ENCODE peak calls at places on chromosomes 7 and 10, in five cellular contexts. One of them, this sample, is unnamed. For H3K36me3, the result is how much of the 10 kb centered on the place peaks cover.

GRCh38 chr7:130996841-130997231 is 262.8 kb upstream of the KLF14 start:
- DNase-seq in thoracic aorta: no peak
- DNase-seq in gastrocnemius medialis: no peak
- DNase-seq in neuronal stem cell: no peak
- DNase-seq in lower lobe of right lung: peak
- DNase-seq in this sample: no peak

GRCh38 chr10:96306516-96306915 is 2.3 kb downstream of the DNTT start:
- DNase-seq in neuronal stem cell: no peak
- DNase-seq in lower lobe of right lung: peak
- DNase-seq in gastrocnemius medialis: peak
- DNase-seq in thoracic aorta: no peak
- DNase-seq in this sample: no peak

GRCh38 chr10:50471583-50471975 is 152.2 kb downstream of the SGMS1 start:
- DNase-seq in neuronal stem cell: no peak
- DNase-seq in gastrocnemius medialis: no peak
- DNase-seq in thoracic aorta: no peak
- DNase-seq in lower lobe of right lung: no peak
- DNase-seq in this sample: no peak

GRCh38 chr7:101608772-101609713 is 20.1 kb downstream of the MYL10 start:
- DNase-seq in neuronal stem cell: no peak
- DNase-seq in gastrocnemius medialis: no peak
- DNase-seq in lower lobe of right lung: peak
- DNase-seq in thoracic aorta: no peak
- DNase-seq in this sample: no peak

GRCh38 chr7:2717293-2717904 is 29.4 kb downstream of the AMZ1 start:
- DNase-seq in lower lobe of right lung: peak
- DNase-seq in neuronal stem cell: no peak
- DNase-seq in gastrocnemius medialis: peak
- DNase-seq in thoracic aorta: no peak
- DNase-seq in this sample: no peak

GRCh38 chr10:35503548-35503947 is 101.6 kb upstream of the GJD4 start:
- DNase-seq in neuronal stem cell: no peak
- DNase-seq in thoracic aorta: no peak
- DNase-seq in gastrocnemius medialis: no peak
- DNase-seq in lower lobe of right lung: no peak
- DNase-seq in this sample: no peak

GRCh38 chr10:65358565-65358964 is 1567.3 kb upstream of the LRRTM3 start:
- DNase-seq in gastrocnemius medialis: no peak
- DNase-seq in neuronal stem cell: no peak
- DNase-seq in lower lobe of right lung: no peak
- DNase-seq in thoracic aorta: no peak
- DNase-seq in this sample: peak

GRCh38 chr10:88886557-88886956 is 6.5 kb downstream of the STAMBPL1 start:
- DNase-seq in gastrocnemius medialis: no peak
- DNase-seq in thoracic aorta: no peak
- DNase-seq in neuronal stem cell: no peak
- DNase-seq in lower lobe of right lung: no peak
- DNase-seq in this sample: no peak

GRCh38 chr10:29725133-29725720 is 90.5 kb upstream of the SVIL start:
- DNase-seq in thoracic aorta: no peak
- DNase-seq in gastrocnemius medialis: no peak
- DNase-seq in lower lobe of right lung: no peak
- DNase-seq in neuronal stem cell: no peak
- DNase-seq in this sample: no peak

GRCh38 chr10:86450806-86451603 is 70.6 kb downstream of the WAPL start:
- DNase-seq in neuronal stem cell: no peak
- DNase-seq in lower lobe of right lung: no peak
- DNase-seq in gastrocnemius medialis: no peak
- DNase-seq in thoracic aorta: no peak
- DNase-seq in this sample: no peak

GRCh38 chr7:144390481-144390880 is 13.0 kb downstream of the NOBOX start:
- DNase-seq in gastrocnemius medialis: no peak
- DNase-seq in lower lobe of right lung: no peak
- DNase-seq in thoracic aorta: no peak
- DNase-seq in neuronal stem cell: no peak
- DNase-seq in this sample: no peak

GRCh38 chr10:58515296-58515956 is 2.8 kb downstream of the BICC1 start:
- DNase-seq in thoracic aorta: no peak
- DNase-seq in lower lobe of right lung: no peak
- DNase-seq in neuronal stem cell: no peak
- DNase-seq in gastrocnemius medialis: no peak
- DNase-seq in this sample: no peak

GRCh38 chr7:30648744-30649540 is 33.3 kb downstream of the CRHR2 start:
- DNase-seq in neuronal stem cell: no peak
- DNase-seq in thoracic aorta: no peak
- DNase-seq in lower lobe of right lung: no peak
- DNase-seq in gastrocnemius medialis: no peak
- DNase-seq in this sample: no peak

GRCh38 chr7:76302299-76303056 is at the start of gene HSPB1:
- DNase-seq in neuronal stem cell: peak
- DNase-seq in lower lobe of right lung: peak
- DNase-seq in gastrocnemius medialis: peak
- DNase-seq in thoracic aorta: peak
- DNase-seq in this sample: no peak

GRCh38 chr10:88181902-88182671 is 318.7 kb downstream of the PTEN start:
- DNase-seq in gastrocnemius medialis: no peak
- DNase-seq in neuronal stem cell: no peak
- DNase-seq in lower lobe of right lung: no peak
- DNase-seq in thoracic aorta: no peak
- DNase-seq in this sample: no peak

GRCh38 chr10:30862486-30862885 is 169.2 kb downstream of the ZNF438 start:
- DNase-seq in lower lobe of right lung: no peak
- DNase-seq in gastrocnemius medialis: no peak
- DNase-seq in neuronal stem cell: no peak
- DNase-seq in thoracic aorta: no peak
- DNase-seq in this sample: no peak

GRCh38 chr7:102992820-102993531 is 80.2 kb downstream of the LRRC17 start:
- DNase-seq in gastrocnemius medialis: no peak
- DNase-seq in thoracic aorta: no peak
- DNase-seq in lower lobe of right lung: no peak
- DNase-seq in neuronal stem cell: no peak
- DNase-seq in this sample: no peak

GRCh38 chr7:98399462-98399861 is 1.4 kb downstream of the BAIAP2L1 start:
- DNase-seq in neuronal stem cell: no peak
- DNase-seq in thoracic aorta: no peak
- DNase-seq in lower lobe of right lung: no peak
- DNase-seq in gastrocnemius medialis: no peak
- DNase-seq in this sample: no peak

GRCh38 chr7:27170936-27171635 is 3.0 kb downstream of the HOXA10 start:
- DNase-seq in neuronal stem cell: no peak
- DNase-seq in lower lobe of right lung: no peak
- DNase-seq in gastrocnemius medialis: peak
- DNase-seq in thoracic aorta: no peak
- DNase-seq in this sample: no peak

GRCh38 chr10:132452216-132452650 is 55.2 kb downstream of the PWWP2B start:
- DNase-seq in lower lobe of right lung: peak
- DNase-seq in thoracic aorta: no peak
- DNase-seq in neuronal stem cell: no peak
- DNase-seq in gastrocnemius medialis: no peak
- DNase-seq in this sample: no peak

GRCh38 chr7:104207731-104208420 is at the start of gene ORC5:
- DNase-seq in neuronal stem cell: peak
- DNase-seq in gastrocnemius medialis: peak
- DNase-seq in thoracic aorta: peak
- DNase-seq in lower lobe of right lung: peak
- DNase-seq in this sample: peak

GRCh38 chr10:127344346-127344745 is 148.0 kb upstream of the INSYN2A start:
- DNase-seq in lower lobe of right lung: no peak
- DNase-seq in neuronal stem cell: no peak
- DNase-seq in gastrocnemius medialis: no peak
- DNase-seq in thoracic aorta: no peak
- DNase-seq in this sample: no peak

GRCh38 chr10:74178042-74178791 is 27.2 kb downstream of the ADK start:
- DNase-seq in thoracic aorta: no peak
- DNase-seq in neuronal stem cell: no peak
- DNase-seq in gastrocnemius medialis: no peak
- DNase-seq in lower lobe of right lung: no peak
- DNase-seq in this sample: no peak

GRCh38 chr10:71044720-71045119 is 156.4 kb upstream of the PCBD1 start:
- DNase-seq in neuronal stem cell: no peak
- DNase-seq in thoracic aorta: no peak
- DNase-seq in gastrocnemius medialis: no peak
- DNase-seq in lower lobe of right lung: no peak
- DNase-seq in this sample: no peak

GRCh38 chr7:2738766-2739549 is 51.0 kb downstream of the AMZ1 start:
- DNase-seq in gastrocnemius medialis: peak
- DNase-seq in thoracic aorta: no peak
- DNase-seq in lower lobe of right lung: no peak
- DNase-seq in neuronal stem cell: no peak
- DNase-seq in this sample: no peak

GRCh38 chr10:122116331-122116730 is 127.4 kb downstream of the TACC2 start:
- DNase-seq in gastrocnemius medialis: peak
- DNase-seq in thoracic aorta: no peak
- DNase-seq in neuronal stem cell: no peak
- DNase-seq in lower lobe of right lung: no peak
- DNase-seq in this sample: no peak

GRCh38 chr7:72098812-72099211 is 313.3 kb downstream of the CALN1 start:
- DNase-seq in gastrocnemius medialis: no peak
- DNase-seq in neuronal stem cell: no peak
- DNase-seq in thoracic aorta: no peak
- DNase-seq in lower lobe of right lung: no peak
- DNase-seq in this sample: no peak

GRCh38 chr7:78063758-78064157 is 265.2 kb downstream of the PHTF2 start:
- DNase-seq in neuronal stem cell: no peak
- DNase-seq in gastrocnemius medialis: no peak
- DNase-seq in lower lobe of right lung: no peak
- DNase-seq in thoracic aorta: no peak
- DNase-seq in this sample: no peak

GRCh38 chr10:22170582-22170981 is 47.2 kb downstream of the EBLN1 start:
- DNase-seq in neuronal stem cell: no peak
- DNase-seq in thoracic aorta: no peak
- DNase-seq in lower lobe of right lung: no peak
- DNase-seq in gastrocnemius medialis: no peak
- DNase-seq in this sample: no peak
- H3K36me3 ChIP-seq in neuronal stem cell: under half
- H3K36me3 ChIP-seq in thoracic aorta: under half
- H3K36me3 ChIP-seq in lower lobe of right lung: under half
- H3K36me3 ChIP-seq in gastrocnemius medialis: under half
- H3K36me3 ChIP-seq in this sample: under half

GRCh38 chr7:73967832-73968295 is 60.1 kb upstream of the ELN start:
- DNase-seq in neuronal stem cell: no peak
- DNase-seq in thoracic aorta: no peak
- DNase-seq in gastrocnemius medialis: no peak
- DNase-seq in lower lobe of right lung: no peak
- DNase-seq in this sample: no peak
- H3K27ac ChIP-seq in neuronal stem cell: no peak
- H3K27ac ChIP-seq in thoracic aorta: peak
- H3K27ac ChIP-seq in gastrocnemius medialis: no peak
- H3K27ac ChIP-seq in lower lobe of right lung: no peak
- H3K27ac ChIP-seq in this sample: no peak

GRCh38 chr10:129968937-129969527 is 5.0 kb upstream of the EBF3 start:
- DNase-seq in lower lobe of right lung: peak
- DNase-seq in gastrocnemius medialis: no peak
- DNase-seq in neuronal stem cell: peak
- DNase-seq in thoracic aorta: no peak
- DNase-seq in this sample: no peak
- H3K4me3 ChIP-seq in lower lobe of right lung: no peak
- H3K4me3 ChIP-seq in gastrocnemius medialis: peak
- H3K4me3 ChIP-seq in neuronal stem cell: no peak
- H3K4me3 ChIP-seq in thoracic aorta: peak
- H3K4me3 ChIP-seq in this sample: no peak

GRCh38 chr7:157949711-157950110 is 612.9 kb downstream of the DNAJB6 start:
- DNase-seq in lower lobe of right lung: no peak
- DNase-seq in gastrocnemius medialis: no peak
- DNase-seq in neuronal stem cell: no peak
- DNase-seq in thoracic aorta: no peak
- DNase-seq in this sample: no peak
- H3K36me3 ChIP-seq in lower lobe of right lung: under half
- H3K36me3 ChIP-seq in gastrocnemius medialis: under half
- H3K36me3 ChIP-seq in neuronal stem cell: under half
- H3K36me3 ChIP-seq in thoracic aorta: under half
- H3K36me3 ChIP-seq in this sample: under half

DNA sequence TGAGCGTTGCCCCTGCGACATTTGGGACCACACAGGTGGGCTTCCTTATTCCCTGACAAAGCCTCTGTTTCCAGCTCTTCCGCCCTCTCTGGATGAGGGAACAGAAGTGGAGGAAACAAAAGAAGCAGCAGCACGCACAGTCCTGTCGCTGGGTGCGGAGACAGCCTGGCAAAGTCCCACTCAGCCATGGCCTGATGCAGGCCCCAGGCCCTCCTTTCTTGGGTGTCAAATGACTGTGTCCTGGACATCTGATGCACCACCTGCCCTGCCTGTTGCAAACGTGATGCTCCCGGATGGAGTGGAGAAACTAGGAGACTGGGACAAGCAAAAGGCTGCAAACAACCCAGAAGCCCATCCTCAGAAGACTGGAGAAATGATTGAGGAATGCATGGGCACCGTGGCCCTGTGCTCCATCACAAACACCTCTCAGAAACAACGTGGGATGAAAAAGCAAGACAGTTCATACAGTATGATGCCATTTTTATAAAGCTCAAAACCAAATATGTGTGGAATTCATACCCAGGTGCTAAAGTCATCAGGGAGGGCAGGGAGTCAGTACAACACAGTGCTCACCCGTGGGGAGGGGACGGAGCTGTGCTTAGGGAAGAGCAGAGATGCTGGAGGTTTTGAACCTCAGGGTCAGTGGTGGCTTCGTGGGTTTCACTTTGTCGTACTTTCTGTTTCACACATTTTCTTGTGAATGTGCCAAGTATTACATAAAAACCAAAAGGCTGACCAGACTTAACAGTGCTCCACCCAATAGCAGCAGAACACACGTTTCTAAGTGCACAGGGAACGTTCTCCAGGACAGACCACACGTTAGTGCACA is 20.9 kb downstream of the ZMIZ2 start:
- DNase-seq in thoracic aorta: no peak
- DNase-seq in lower lobe of right lung: no peak
- DNase-seq in neuronal stem cell: no peak
- DNase-seq in gastrocnemius medialis: peak
- DNase-seq in this sample: no peak
- H3K27ac ChIP-seq in thoracic aorta: peak
- H3K27ac ChIP-seq in lower lobe of right lung: peak
- H3K27ac ChIP-seq in neuronal stem cell: peak
- H3K27ac ChIP-seq in gastrocnemius medialis: peak
- H3K27ac ChIP-seq in this sample: no peak

DNA sequence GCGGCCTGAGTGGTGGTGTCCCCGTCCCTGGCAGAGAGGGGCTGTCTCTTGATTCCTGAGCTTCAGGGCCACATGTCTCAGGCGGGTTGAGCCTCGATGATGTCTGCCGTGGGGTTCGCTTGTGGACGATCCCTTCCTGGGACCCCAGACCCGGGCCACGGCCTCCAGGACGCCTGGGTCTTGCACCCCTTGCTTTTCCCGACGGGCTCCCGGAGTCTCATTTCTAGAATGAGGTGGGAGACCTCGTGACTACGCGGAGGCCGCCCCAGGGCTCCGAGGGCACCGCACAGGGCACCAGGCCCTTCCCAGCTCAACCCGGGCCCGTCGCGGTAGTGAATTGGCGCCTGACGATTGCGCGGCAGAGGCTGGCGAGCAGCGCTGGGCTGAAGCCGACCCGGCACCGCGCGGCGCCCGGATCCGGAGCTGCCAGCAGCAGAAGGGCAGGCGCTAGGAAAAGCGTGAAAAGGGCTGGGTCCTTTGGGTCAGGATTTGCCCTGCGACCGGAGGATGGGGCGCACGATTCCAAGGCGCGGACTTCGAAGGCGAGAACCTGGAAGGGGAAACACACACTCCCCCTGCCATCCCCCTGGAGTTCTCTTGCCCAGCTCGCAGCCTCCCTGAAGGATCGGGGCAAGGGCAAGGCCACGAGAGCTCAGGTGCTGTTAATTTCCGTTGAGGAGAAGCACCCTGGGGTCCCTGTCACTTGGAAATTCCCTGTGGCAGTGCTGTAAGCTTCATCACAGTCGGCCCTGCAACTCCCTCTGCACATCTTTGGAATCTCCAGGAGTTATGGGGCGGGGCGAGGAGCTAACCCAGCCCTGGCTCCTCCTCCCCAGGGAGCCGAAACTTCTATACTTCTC is 15.5 kb downstream of the TLX1 start:
- DNase-seq in neuronal stem cell: no peak
- DNase-seq in lower lobe of right lung: no peak
- DNase-seq in gastrocnemius medialis: no peak
- DNase-seq in thoracic aorta: no peak
- DNase-seq in this sample: no peak
- H3K4me3 ChIP-seq in neuronal stem cell: no peak
- H3K4me3 ChIP-seq in lower lobe of right lung: no peak
- H3K4me3 ChIP-seq in gastrocnemius medialis: no peak
- H3K4me3 ChIP-seq in thoracic aorta: peak
- H3K4me3 ChIP-seq in this sample: no peak

This sample was measured in iPS DF 6.9.